ENCODE peak calls at places on chromosomes 2 and 18, in eight cellular contexts. P is IMR-90; W is thoracic aorta; J is esophagus squamous epithelium; H is CD4-positive, CD25-positive, alpha-beta regulatory T cell; Y is right cardiac atrium; N is right atrium auricular region; E is sigmoid colon. U is an unnamed sample.
A peak's percentile ranks its signal among the peaks of the same experiment; 100 is the strongest.

GRCh38 chr2:71963295-71963694 is 184.4 kb downstream of the CYP26B1 start:
- DNase-seq in P (no peak), W (no peak), J (no peak), H (no peak), Y (no peak), N (no peak), E (no peak), U (no peak)

GRCh38 chr2:117555965-117556364 is 258.5 kb upstream of the DDX18 start:
- DNase-seq in P (no peak), W (no peak), J (no peak), H (no peak), Y (no peak), N (no peak), E (no peak), U (no peak)

GRCh38 chr2:122643725-122644329 is 888.4 kb downstream of the TSN start:
- DNase-seq in P (peak; percentile 1), W (no peak), J (no peak), H (no peak), Y (no peak), N (no peak), E (no peak), U (no peak)

GRCh38 chr2:215542690-215543089 is 106.8 kb upstream of the FN1 start:
- DNase-seq in P (no peak), W (no peak), J (no peak), H (no peak), Y (no peak), N (no peak), E (no peak), U (no peak)

GRCh38 chr2:121076885-121077549 is 208.0 kb downstream of the TFCP2L1 start:
- DNase-seq in P (peak; percentile 28), W (no peak), J (no peak), H (peak; percentile 34), Y (peak; percentile 83), N (no peak), E (no peak), U (peak; percentile 26)

GRCh38 chr2:105102001-105102400 is 64.1 kb downstream of the MRPS9 start:
- DNase-seq in P (no peak), W (no peak), J (no peak), H (no peak), Y (no peak), N (no peak), E (no peak), U (no peak)

GRCh38 chr2:219542931-219543595 is 546 bp downstream of the CHPF start:
- DNase-seq in P (peak; percentile 16), W (no peak), J (no peak), H (no peak), Y (no peak), N (no peak), E (no peak), U (no peak)

GRCh38 chr2:112008910-112009485 is 46.1 kb upstream of the TMEM87B start:
- DNase-seq in P (no peak), W (no peak), J (no peak), H (no peak), Y (no peak), N (no peak), E (no peak), U (no peak)

GRCh38 chr18:78521136-78521535 is 458.5 kb upstream of the SALL3 start:
- DNase-seq in P (no peak), W (no peak), J (no peak), H (no peak), Y (no peak), N (no peak), E (no peak), U (no peak)

GRCh38 chr18:78517973-78518372 is 461.6 kb upstream of the SALL3 start:
- DNase-seq in P (no peak), W (no peak), J (no peak), H (no peak), Y (no peak), N (no peak), E (no peak), U (no peak)

GRCh38 chr18:78517328-78517727 is 462.3 kb upstream of the SALL3 start:
- DNase-seq in P (no peak), W (no peak), J (no peak), H (no peak), Y (no peak), N (no peak), E (no peak), U (no peak)

GRCh38 chr18:78518805-78519204 is 460.8 kb upstream of the SALL3 start:
- DNase-seq in P (no peak), W (no peak), J (no peak), H (no peak), Y (no peak), N (no peak), E (peak; percentile 60), U (no peak)

DNA sequence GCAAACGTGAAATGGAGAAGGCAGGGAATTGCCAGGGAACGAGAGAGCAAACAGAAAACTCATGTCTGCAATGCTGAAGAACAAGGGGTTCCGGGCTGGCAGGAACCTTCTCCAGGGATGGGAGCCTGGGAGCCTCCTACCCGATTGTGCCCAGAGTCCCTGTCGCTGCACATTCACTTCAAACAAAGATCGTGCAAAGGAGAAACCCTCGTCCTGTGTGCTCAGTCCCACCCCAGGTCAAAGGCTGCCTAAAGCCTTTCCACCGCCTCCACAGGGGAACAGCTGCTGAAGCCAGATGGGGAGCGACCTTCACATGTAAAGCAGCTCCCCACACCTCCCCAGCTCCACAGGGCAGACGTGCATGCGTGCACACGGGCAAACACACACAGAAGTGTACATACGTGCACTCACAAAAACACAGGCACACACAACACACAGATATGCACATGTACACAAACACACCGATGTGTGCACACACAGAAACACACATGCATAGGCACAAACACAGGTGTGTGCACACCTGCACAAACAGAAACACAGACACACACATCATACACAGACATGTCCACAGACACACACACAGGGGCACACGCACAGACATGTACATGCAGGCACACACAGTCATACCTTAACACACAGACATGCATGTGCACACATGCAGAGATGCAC is 460.1 kb upstream of the SALL3 start:
- DNase-seq in P (no peak), W (no peak), J (no peak), H (no peak), Y (no peak), N (no peak), E (no peak), U (no peak)
- H3K9me3 ChIP-seq in P (peaks cover 46% of the 10 kb centered on the region), W (no peaks in the 10 kb centered on the region), J (no peaks in the 10 kb centered on the region), H (peaks cover 2% of the 10 kb centered on the region), Y (no peaks in the 10 kb centered on the region), N (no peaks in the 10 kb centered on the region), E (no peaks in the 10 kb centered on the region), U (no peaks in the 10 kb centered on the region)

GRCh38 chr18:78816114-78816513 is 163.5 kb upstream of the SALL3 start:
- DNase-seq in P (no peak), W (no peak), J (no peak), H (no peak), Y (no peak), N (no peak), E (no peak), U (no peak)

GRCh38 chr18:78814766-78815165 is 164.9 kb upstream of the SALL3 start:
- DNase-seq in P (no peak), W (no peak), J (no peak), H (no peak), Y (no peak), N (no peak), E (no peak), U (no peak)

GRCh38 chr18:78813156-78813555 is 166.5 kb upstream of the SALL3 start:
- DNase-seq in P (no peak), W (no peak), J (no peak), H (no peak), Y (no peak), N (no peak), E (no peak), U (no peak)

GRCh38 chr18:78813898-78814297 is 165.7 kb upstream of the SALL3 start:
- DNase-seq in P (no peak), W (no peak), J (no peak), H (no peak), Y (no peak), N (no peak), E (no peak), U (no peak)

GRCh38 chr18:78814321-78814720 is 165.3 kb upstream of the SALL3 start:
- DNase-seq in P (no peak), W (no peak), J (no peak), H (no peak), Y (no peak), N (no peak), E (no peak), U (no peak)
- H3K9me3 ChIP-seq in P (peaks cover 45% of the 10 kb centered on the region), W (no peaks in the 10 kb centered on the region), J (no peaks in the 10 kb centered on the region), H (no peaks in the 10 kb centered on the region), Y (no peaks in the 10 kb centered on the region), N (no peaks in the 10 kb centered on the region), E (no peaks in the 10 kb centered on the region), U (no peaks in the 10 kb centered on the region)

DNA sequence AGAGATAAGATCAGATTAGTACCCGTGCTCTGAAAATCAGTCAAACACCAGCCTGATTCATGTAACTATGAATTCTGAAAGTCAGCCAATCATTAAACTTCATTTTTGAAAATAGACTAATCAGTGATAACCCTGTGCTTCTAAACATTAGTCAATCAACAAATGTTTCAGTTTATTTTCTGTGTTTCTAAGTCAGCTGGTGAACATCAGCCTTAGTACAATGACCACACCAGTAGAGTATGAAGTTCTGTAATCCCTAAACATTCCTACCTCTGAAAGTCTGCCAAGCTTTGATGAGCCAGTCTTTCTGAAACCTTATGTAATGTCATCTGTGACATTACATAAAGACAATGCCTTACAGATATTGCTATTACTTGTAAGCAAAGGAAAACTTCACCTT is 807.4 kb upstream of the CRIM1 start:
- DNase-seq in P (peak; percentile 1), W (no peak), J (no peak), H (no peak), Y (no peak), N (no peak), E (no peak), U (no peak)
- H3K9me3 ChIP-seq in P (no peaks in the 10 kb centered on the region), W (no peaks in the 10 kb centered on the region), J (no peaks in the 10 kb centered on the region), H (no peaks in the 10 kb centered on the region), Y (no peaks in the 10 kb centered on the region), N (no peaks in the 10 kb centered on the region), E (no peaks in the 10 kb centered on the region), U (no peaks in the 10 kb centered on the region)

GRCh38 chr2:146874260-146874658 is 970.6 kb upstream of the ACVR2A start:
- DNase-seq in P (no peak), W (no peak), J (no peak), H (no peak), Y (no peak), N (no peak), E (no peak), U (no peak)

GRCh38 chr2:146869328-146869727 is 975.5 kb upstream of the ACVR2A start:
- DNase-seq in P (no peak), W (no peak), J (no peak), H (no peak), Y (no peak), N (no peak), E (no peak), U (no peak)

GRCh38 chr2:146870691-146871090 is 974.1 kb upstream of the ACVR2A start:
- DNase-seq in P (no peak), W (no peak), J (no peak), H (no peak), Y (no peak), N (no peak), E (no peak), U (no peak)

GRCh38 chr2:146873646-146874259 is 971.1 kb upstream of the ACVR2A start:
- DNase-seq in P (no peak), W (no peak), J (no peak), H (no peak), Y (no peak), N (no peak), E (no peak), U (no peak)

DNA sequence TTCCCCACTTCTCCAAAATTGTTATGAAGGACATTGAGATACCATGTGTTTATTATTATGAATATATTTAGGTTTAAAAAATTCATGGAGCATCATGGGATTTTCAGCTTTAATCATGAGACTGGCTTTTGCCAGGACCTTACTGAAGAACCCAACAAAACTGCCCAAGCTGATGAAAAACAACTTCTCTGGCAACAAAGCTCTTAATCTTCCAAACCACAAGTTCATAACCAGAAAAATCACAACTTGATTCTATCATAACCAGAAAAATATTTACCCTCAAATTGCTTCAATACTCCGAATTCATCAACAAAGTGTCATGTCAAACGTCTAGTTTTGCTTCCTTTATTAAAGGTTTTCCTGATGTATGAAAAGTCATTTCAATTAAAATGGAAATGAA is 971.8 kb upstream of the ACVR2A start:
- DNase-seq in P (no peak), W (no peak), J (no peak), H (no peak), Y (no peak), N (no peak), E (no peak), U (no peak)
- H3K9me3 ChIP-seq in P (peaks cover 2% of the 10 kb centered on the region), W (no peaks in the 10 kb centered on the region), J (no peaks in the 10 kb centered on the region), H (no peaks in the 10 kb centered on the region), Y (no peaks in the 10 kb centered on the region), N (no peaks in the 10 kb centered on the region), E (no peaks in the 10 kb centered on the region), U (no peaks in the 10 kb centered on the region)